ENCODE peak calls at places on chromosomes 12 and 14, in seven cellular contexts. I is IMR-90, A is mammary epithelial cell, M is GM23248, R is endothelial cell of umbilical vein, Y is mesenchymal stem cell, K is neural progenitor cell. E is an unnamed sample. For H3K4me1, the result is how much of the 10 kb centered on the place peaks cover.

GRCh38 chr12:28360253-28360652 is 170.0 kb downstream of the CCDC91 start:
- DNase-seq in R (no peak), I (no peak), A (no peak), M (no peak), K (no peak), Y (no peak), E (no peak)

GRCh38 chr12:32201996-32202395 is 95.3 kb downstream of the BICD1 start:
- DNase-seq in Y (no peak), A (no peak), K (no peak), I (no peak), R (peak), M (no peak), E (no peak)

GRCh38 chr12:57454566-57455373 is at the start of gene INHBE:
- DNase-seq in K (peak), M (peak), I (peak), A (no peak), R (no peak), Y (peak), E (peak)

GRCh38 chr14:93906341-93907329 is 20.5 kb upstream of the FAM181A start:
- DNase-seq in Y (peak), M (peak), A (peak), K (peak), R (no peak), I (peak), E (peak)

GRCh38 chr12:82948462-82948861 is 261.8 kb downstream of the TMTC2 start:
- DNase-seq in I (no peak), K (no peak), A (no peak), Y (no peak), R (no peak), M (no peak), E (no peak)

GRCh38 chr12:51334774-51335173 is 10.8 kb upstream of the BIN2 start:
- DNase-seq in A (no peak), R (no peak), I (peak), K (no peak), M (peak), Y (no peak), E (peak)

GRCh38 chr14:30069536-30069935 is 141.9 kb upstream of the PRKD1 start:
- DNase-seq in K (no peak), R (no peak), A (no peak), Y (no peak), I (no peak), M (peak), E (no peak)

GRCh38 chr14:71395151-71395604 is 487.9 kb downstream of the PCNX1 start:
- DNase-seq in M (peak), I (no peak), R (no peak), K (no peak), Y (no peak), A (peak), E (no peak)

GRCh38 chr14:103105580-103106168 is 11.1 kb downstream of the EXOC3L4 start:
- DNase-seq in Y (no peak), M (no peak), R (no peak), I (no peak), A (no peak), K (no peak), E (no peak)

GRCh38 chr12:104455594-104456416 is 943 bp upstream of the CHST11 start:
- DNase-seq in R (peak), K (no peak), Y (no peak), I (no peak), A (no peak), M (peak), E (no peak)

GRCh38 chr12:123571343-123571813 is 13.0 kb upstream of the TMED2 start:
- DNase-seq in I (peak), M (peak), Y (peak), R (no peak), A (peak), K (peak), E (peak)

GRCh38 chr14:33711761-33712160 is 239.1 kb downstream of the EGLN3 start:
- DNase-seq in I (no peak), R (no peak), M (no peak), Y (no peak), K (no peak), A (no peak), E (no peak)

GRCh38 chr12:77031745-77032144 is 33.6 kb downstream of the E2F7 start:
- DNase-seq in R (no peak), K (no peak), Y (peak), M (peak), A (peak), I (peak), E (peak)

GRCh38 chr14:94423465-94424056 is 29.0 kb downstream of the SERPINA11 start:
- DNase-seq in M (peak), K (peak), A (peak), I (peak), R (peak), Y (peak), E (peak)

GRCh38 chr14:32507029-32507984 is 178.2 kb downstream of the AKAP6 start:
- DNase-seq in A (peak), K (no peak), M (peak), Y (peak), R (no peak), I (peak), E (peak)

GRCh38 chr14:66216763-66217162 is 269.4 kb upstream of the CCDC196 start:
- DNase-seq in Y (no peak), K (peak), M (no peak), A (no peak), I (no peak), R (no peak), E (no peak)

GRCh38 chr14:79270361-79270760 is 940.9 kb downstream of the DIO2 start:
- DNase-seq in I (no peak), R (no peak), K (no peak), M (no peak), Y (no peak), A (no peak), E (no peak)

GRCh38 chr12:92721130-92721529 is 18.3 kb downstream of the PLEKHG7 start:
- DNase-seq in M (no peak), R (no peak), A (no peak), I (peak), K (no peak), Y (no peak), E (peak)

GRCh38 chr12:2295941-2296461 is 243.2 kb downstream of the CACNA1C start:
- DNase-seq in Y (peak), M (peak), R (no peak), A (peak), I (peak), K (no peak), E (peak)

GRCh38 chr14:74333909-74334308 is 14.4 kb upstream of the VRTN start:
- DNase-seq in K (no peak), A (peak), R (no peak), M (peak), I (peak), Y (peak), E (peak)

GRCh38 chr14:33647385-33647786 is 303.5 kb downstream of the EGLN3 start:
- DNase-seq in Y (peak), M (peak), R (peak), A (peak), K (no peak), I (peak), E (peak)

GRCh38 chr14:29548948-29549370 is 378.7 kb downstream of the PRKD1 start:
- DNase-seq in A (peak), K (peak), Y (peak), R (peak), M (peak), I (peak), E (peak)

DNA sequence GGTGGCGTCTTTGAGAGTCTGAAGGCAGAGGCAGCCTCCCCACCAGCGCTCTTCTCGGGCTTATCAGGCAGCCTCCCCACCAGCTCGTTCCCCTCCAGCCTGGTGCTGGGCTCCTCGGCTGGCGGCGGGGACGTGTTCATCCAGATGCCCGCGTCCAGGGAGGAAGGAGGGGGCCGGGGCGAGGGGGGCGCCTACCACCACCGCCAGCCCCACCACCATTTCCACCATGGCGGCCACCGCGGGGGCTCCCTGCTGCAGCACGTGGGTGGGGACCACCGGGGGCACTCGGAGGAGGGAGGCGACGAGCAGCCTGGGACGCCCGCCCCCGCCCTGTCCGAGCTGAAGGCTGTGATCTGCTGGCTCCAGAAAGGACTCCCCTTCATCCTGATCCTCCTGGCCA is 11.8 kb downstream of the RNFT2 start:
- DNase-seq in K (no peak), M (no peak), I (no peak), Y (no peak), R (no peak), A (no peak), E (no peak)
- H3K27ac ChIP-seq in K (no peak), M (no peak), I (no peak), Y (no peak), R (no peak), A (no peak), E (no peak)

GRCh38 chr14:106204063-106204462 is 677.7 kb downstream of the TMEM121 start:
- DNase-seq in Y (no peak), A (no peak), M (no peak), R (no peak), I (no peak), K (no peak), E (no peak)
- H3K4me1 ChIP-seq in Y (under half), A (under half), M (under half), R (under half), I (under half), K (under half), E (under half)

GRCh38 chr12:42807766-42808165 is 218.2 kb upstream of the PRICKLE1 start:
- DNase-seq in A (no peak), I (no peak), Y (no peak), K (no peak), M (no peak), R (no peak), E (no peak)

GRCh38 chr12:42809226-42809625 is 219.7 kb upstream of the PRICKLE1 start:
- DNase-seq in A (no peak), R (no peak), K (no peak), Y (no peak), M (peak), I (peak), E (peak)

GRCh38 chr12:42810006-42810405 is 220.5 kb upstream of the PRICKLE1 start:
- DNase-seq in I (no peak), K (no peak), A (no peak), M (peak), Y (no peak), R (no peak), E (no peak)

GRCh38 chr12:42804928-42805327 is 215.4 kb upstream of the PRICKLE1 start:
- DNase-seq in K (no peak), A (peak), R (no peak), M (no peak), I (no peak), Y (no peak), E (no peak)

DNA sequence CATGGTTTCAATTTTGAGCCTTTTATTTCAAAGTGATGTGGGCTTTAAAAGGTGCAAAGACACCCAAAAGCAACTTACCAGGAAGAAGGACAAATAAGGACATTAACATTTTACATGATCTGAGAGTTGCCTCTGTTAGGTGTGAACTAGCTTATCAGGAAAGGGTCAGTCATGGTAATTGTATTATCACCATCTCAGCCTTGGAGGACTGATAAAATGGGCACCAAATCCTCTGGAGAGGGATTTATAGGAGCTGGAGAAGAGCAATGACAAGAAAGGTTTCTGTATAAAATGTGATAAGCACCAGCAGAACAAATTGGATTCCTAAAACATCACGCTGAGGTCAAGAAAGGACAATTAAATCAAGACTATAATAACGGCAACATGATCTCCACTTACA is 217.7 kb upstream of the PRICKLE1 start:
- DNase-seq in M (no peak), K (no peak), A (no peak), Y (no peak), I (no peak), R (no peak), E (no peak)
- H3K4me2 ChIP-seq in M (no peak), K (no peak), A (no peak), Y (no peak), I (no peak), R (no peak), E (no peak)

GRCh38 chr12:95637471-95638155 is 86.3 kb upstream of the USP44 start:
- DNase-seq in Y (peak), A (no peak), I (peak), K (no peak), M (peak), R (peak), E (peak)
- H3K27ac ChIP-seq in Y (peak), A (no peak), I (peak), K (no peak), M (peak), R (peak), E (peak)

GRCh38 chr12:46219892-46220655 is 48.8 kb downstream of the SLC38A1 start:
- DNase-seq in R (peak), A (peak), M (peak), K (no peak), I (peak), Y (peak), E (peak)
- H3K4me1 ChIP-seq in R (under half), A (under half), M (under half), K (under half), I (under half), Y (under half), E (under half)

GRCh38 chr14:104741108-104741802 is 11.7 kb upstream of the SIVA1 start:
- DNase-seq in I (no peak), R (no peak), Y (no peak), A (no peak), M (no peak), K (no peak), E (no peak)
- H3K4me2 ChIP-seq in I (no peak), R (no peak), Y (no peak), A (no peak), M (no peak), K (no peak), E (no peak)